ENCODE peak calls at places on chromosomes 6 and 20, in ten cellular contexts. One of them, this sample, is unnamed.

GRCh38 chr6:105890521-105891244 is 195.5 kb upstream of the PRDM1 start:
- DNase-seq in colonic mucosa: no peak
- DNase-seq in fibroblast of pulmonary artery: no peak
- DNase-seq in GM13977: no peak
- DNase-seq in choroid plexus epithelial cell: no peak
- DNase-seq in lower lobe of right lung: no peak
- DNase-seq in OCI-LY7: no peak
- DNase-seq in thyroid gland: no peak
- DNase-seq in HFF-Myc: no peak
- DNase-seq in neural crest cell: no peak
- DNase-seq in this sample: no peak

GRCh38 chr6:163355471-163355991 is 59.0 kb upstream of the QKI start:
- DNase-seq in colonic mucosa: peak
- DNase-seq in fibroblast of pulmonary artery: peak
- DNase-seq in GM13977: no peak
- DNase-seq in choroid plexus epithelial cell: peak
- DNase-seq in lower lobe of right lung: peak
- DNase-seq in OCI-LY7: no peak
- DNase-seq in thyroid gland: no peak
- DNase-seq in HFF-Myc: peak
- DNase-seq in neural crest cell: no peak
- DNase-seq in this sample: no peak

GRCh38 chr6:6661684-6662083 is 73.2 kb downstream of the LY86 start:
- DNase-seq in colonic mucosa: peak
- DNase-seq in fibroblast of pulmonary artery: peak
- DNase-seq in GM13977: no peak
- DNase-seq in choroid plexus epithelial cell: peak
- DNase-seq in lower lobe of right lung: no peak
- DNase-seq in OCI-LY7: no peak
- DNase-seq in thyroid gland: peak
- DNase-seq in HFF-Myc: no peak
- DNase-seq in neural crest cell: no peak
- DNase-seq in this sample: no peak

GRCh38 chr6:134176283-134176975 is 124.0 kb upstream of the SLC2A12 start:
- DNase-seq in colonic mucosa: peak
- DNase-seq in fibroblast of pulmonary artery: peak
- DNase-seq in GM13977: no peak
- DNase-seq in choroid plexus epithelial cell: peak
- DNase-seq in lower lobe of right lung: peak
- DNase-seq in OCI-LY7: no peak
- DNase-seq in thyroid gland: peak
- DNase-seq in HFF-Myc: no peak
- DNase-seq in neural crest cell: peak
- DNase-seq in this sample: no peak

GRCh38 chr20:35917077-35917476 is 37.2 kb downstream of the SCAND1 start:
- DNase-seq in colonic mucosa: no peak
- DNase-seq in fibroblast of pulmonary artery: no peak
- DNase-seq in GM13977: no peak
- DNase-seq in choroid plexus epithelial cell: no peak
- DNase-seq in lower lobe of right lung: no peak
- DNase-seq in OCI-LY7: no peak
- DNase-seq in thyroid gland: no peak
- DNase-seq in HFF-Myc: no peak
- DNase-seq in neural crest cell: no peak
- DNase-seq in this sample: no peak

GRCh38 chr6:16471222-16471784 is 232.9 kb downstream of the GMPR start:
- DNase-seq in colonic mucosa: no peak
- DNase-seq in fibroblast of pulmonary artery: no peak
- DNase-seq in GM13977: no peak
- DNase-seq in choroid plexus epithelial cell: peak
- DNase-seq in lower lobe of right lung: no peak
- DNase-seq in OCI-LY7: no peak
- DNase-seq in thyroid gland: no peak
- DNase-seq in HFF-Myc: no peak
- DNase-seq in neural crest cell: no peak
- DNase-seq in this sample: no peak

GRCh38 chr6:130288065-130288464 is 65.3 kb upstream of the SAMD3 start:
- DNase-seq in colonic mucosa: no peak
- DNase-seq in fibroblast of pulmonary artery: no peak
- DNase-seq in GM13977: no peak
- DNase-seq in choroid plexus epithelial cell: no peak
- DNase-seq in lower lobe of right lung: no peak
- DNase-seq in OCI-LY7: no peak
- DNase-seq in thyroid gland: no peak
- DNase-seq in HFF-Myc: no peak
- DNase-seq in neural crest cell: no peak
- DNase-seq in this sample: peak

GRCh38 chr6:7201732-7202541 is 94.2 kb downstream of the RREB1 start:
- DNase-seq in colonic mucosa: peak
- DNase-seq in fibroblast of pulmonary artery: no peak
- DNase-seq in GM13977: peak
- DNase-seq in choroid plexus epithelial cell: no peak
- DNase-seq in lower lobe of right lung: peak
- DNase-seq in OCI-LY7: peak
- DNase-seq in thyroid gland: peak
- DNase-seq in HFF-Myc: no peak
- DNase-seq in neural crest cell: no peak
- DNase-seq in this sample: no peak

GRCh38 chr20:40966103-40966502 is 62.5 kb upstream of the TOP1 start:
- DNase-seq in colonic mucosa: no peak
- DNase-seq in fibroblast of pulmonary artery: no peak
- DNase-seq in GM13977: peak
- DNase-seq in choroid plexus epithelial cell: no peak
- DNase-seq in lower lobe of right lung: no peak
- DNase-seq in OCI-LY7: peak
- DNase-seq in thyroid gland: no peak
- DNase-seq in HFF-Myc: no peak
- DNase-seq in neural crest cell: no peak
- DNase-seq in this sample: no peak

GRCh38 chr20:40965671-40966070 is 63.0 kb upstream of the TOP1 start:
- DNase-seq in colonic mucosa: no peak
- DNase-seq in fibroblast of pulmonary artery: no peak
- DNase-seq in GM13977: no peak
- DNase-seq in choroid plexus epithelial cell: no peak
- DNase-seq in lower lobe of right lung: no peak
- DNase-seq in OCI-LY7: no peak
- DNase-seq in thyroid gland: no peak
- DNase-seq in HFF-Myc: no peak
- DNase-seq in neural crest cell: no peak
- DNase-seq in this sample: no peak

GRCh38 chr20:40966516-40967185 is 62.0 kb upstream of the TOP1 start:
- DNase-seq in colonic mucosa: peak
- DNase-seq in fibroblast of pulmonary artery: no peak
- DNase-seq in GM13977: peak
- DNase-seq in choroid plexus epithelial cell: no peak
- DNase-seq in lower lobe of right lung: no peak
- DNase-seq in OCI-LY7: no peak
- DNase-seq in thyroid gland: no peak
- DNase-seq in HFF-Myc: no peak
- DNase-seq in neural crest cell: no peak
- DNase-seq in this sample: no peak

DNA sequence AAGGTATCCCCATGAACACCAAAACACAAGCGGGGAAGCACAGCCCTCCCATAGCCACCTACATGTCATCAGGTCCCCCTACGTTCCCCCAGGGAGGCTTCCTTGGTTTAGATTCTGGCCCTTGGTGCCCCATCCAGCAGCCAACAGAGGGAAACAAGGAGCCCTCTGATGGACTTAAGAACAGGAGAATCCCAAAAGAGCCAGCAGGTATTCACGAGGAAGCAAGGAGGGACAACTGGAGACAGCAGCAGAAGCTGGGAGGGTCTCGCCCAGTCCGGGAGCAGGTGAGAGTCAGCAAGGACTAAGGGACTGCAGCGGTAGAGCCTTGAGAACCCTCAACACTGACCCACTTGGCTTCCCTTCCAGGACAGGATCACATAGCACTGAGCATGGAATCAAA is 58.4 kb upstream of the TOP1 start:
- DNase-seq in colonic mucosa: peak
- DNase-seq in fibroblast of pulmonary artery: no peak
- DNase-seq in GM13977: no peak
- DNase-seq in choroid plexus epithelial cell: peak
- DNase-seq in lower lobe of right lung: no peak
- DNase-seq in OCI-LY7: no peak
- DNase-seq in thyroid gland: no peak
- DNase-seq in HFF-Myc: no peak
- DNase-seq in neural crest cell: no peak
- DNase-seq in this sample: no peak
- TF ChIP-seq CTCF in colonic mucosa: no peak
- TF ChIP-seq CTCF in fibroblast of pulmonary artery: peak
- TF ChIP-seq CTCF in GM13977: no peak
- TF ChIP-seq CTCF in choroid plexus epithelial cell: peak
- TF ChIP-seq CTCF in lower lobe of right lung: no peak
- TF ChIP-seq CTCF in OCI-LY7: no peak
- TF ChIP-seq CTCF in thyroid gland: no peak
- TF ChIP-seq CTCF in HFF-Myc: peak
- TF ChIP-seq CTCF in neural crest cell: no peak
- TF ChIP-seq CTCF in this sample: no peak

GRCh38 chr6:69868961-69869360 is 2.6 kb downstream of the COL19A1 start:
- DNase-seq in colonic mucosa: no peak
- DNase-seq in fibroblast of pulmonary artery: no peak
- DNase-seq in GM13977: no peak
- DNase-seq in choroid plexus epithelial cell: no peak
- DNase-seq in lower lobe of right lung: no peak
- DNase-seq in OCI-LY7: no peak
- DNase-seq in thyroid gland: no peak
- DNase-seq in HFF-Myc: no peak
- DNase-seq in neural crest cell: no peak
- DNase-seq in this sample: no peak

GRCh38 chr6:69868252-69868804 is 2.0 kb downstream of the COL19A1 start:
- DNase-seq in colonic mucosa: no peak
- DNase-seq in fibroblast of pulmonary artery: no peak
- DNase-seq in GM13977: no peak
- DNase-seq in choroid plexus epithelial cell: no peak
- DNase-seq in lower lobe of right lung: no peak
- DNase-seq in OCI-LY7: no peak
- DNase-seq in thyroid gland: no peak
- DNase-seq in HFF-Myc: no peak
- DNase-seq in neural crest cell: no peak
- DNase-seq in this sample: no peak

GRCh38 chr6:69865126-69865525 is 1.2 kb upstream of the COL19A1 start:
- DNase-seq in colonic mucosa: no peak
- DNase-seq in fibroblast of pulmonary artery: peak
- DNase-seq in GM13977: no peak
- DNase-seq in choroid plexus epithelial cell: peak
- DNase-seq in lower lobe of right lung: no peak
- DNase-seq in OCI-LY7: no peak
- DNase-seq in thyroid gland: no peak
- DNase-seq in HFF-Myc: peak
- DNase-seq in neural crest cell: no peak
- DNase-seq in this sample: peak

GRCh38 chr6:69866351-69867074 is at the start of gene COL19A1:
- DNase-seq in colonic mucosa: peak
- DNase-seq in fibroblast of pulmonary artery: no peak
- DNase-seq in GM13977: peak
- DNase-seq in choroid plexus epithelial cell: peak
- DNase-seq in lower lobe of right lung: peak
- DNase-seq in OCI-LY7: peak
- DNase-seq in thyroid gland: peak
- DNase-seq in HFF-Myc: no peak
- DNase-seq in neural crest cell: peak
- DNase-seq in this sample: no peak

GRCh38 chr6:69867075-69867911 is 937 bp downstream of the COL19A1 start:
- DNase-seq in colonic mucosa: peak
- DNase-seq in fibroblast of pulmonary artery: peak
- DNase-seq in GM13977: peak
- DNase-seq in choroid plexus epithelial cell: peak
- DNase-seq in lower lobe of right lung: peak
- DNase-seq in OCI-LY7: peak
- DNase-seq in thyroid gland: peak
- DNase-seq in HFF-Myc: no peak
- DNase-seq in neural crest cell: peak
- DNase-seq in this sample: no peak
- TF ChIP-seq CTCF in colonic mucosa: no peak
- TF ChIP-seq CTCF in fibroblast of pulmonary artery: no peak
- TF ChIP-seq CTCF in GM13977: peak
- TF ChIP-seq CTCF in choroid plexus epithelial cell: no peak
- TF ChIP-seq CTCF in lower lobe of right lung: no peak
- TF ChIP-seq CTCF in OCI-LY7: peak
- TF ChIP-seq CTCF in thyroid gland: peak
- TF ChIP-seq CTCF in HFF-Myc: no peak
- TF ChIP-seq CTCF in neural crest cell: peak
- TF ChIP-seq CTCF in this sample: no peak

GRCh38 chr6:64280569-64280968 is 645.0 kb downstream of the PHF3 start:
- DNase-seq in colonic mucosa: peak
- DNase-seq in fibroblast of pulmonary artery: peak
- DNase-seq in GM13977: peak
- DNase-seq in choroid plexus epithelial cell: peak
- DNase-seq in lower lobe of right lung: no peak
- DNase-seq in OCI-LY7: no peak
- DNase-seq in thyroid gland: no peak
- DNase-seq in HFF-Myc: no peak
- DNase-seq in neural crest cell: peak
- DNase-seq in this sample: no peak
- TF ChIP-seq CTCF in colonic mucosa: no peak
- TF ChIP-seq CTCF in fibroblast of pulmonary artery: peak
- TF ChIP-seq CTCF in GM13977: peak
- TF ChIP-seq CTCF in choroid plexus epithelial cell: peak
- TF ChIP-seq CTCF in lower lobe of right lung: peak
- TF ChIP-seq CTCF in OCI-LY7: peak
- TF ChIP-seq CTCF in thyroid gland: no peak
- TF ChIP-seq CTCF in HFF-Myc: no peak
- TF ChIP-seq CTCF in neural crest cell: peak
- TF ChIP-seq CTCF in this sample: peak

GRCh38 chr20:1298888-1299511 is 29.9 kb downstream of the SDCBP2 start:
- DNase-seq in colonic mucosa: no peak
- DNase-seq in fibroblast of pulmonary artery: no peak
- DNase-seq in GM13977: no peak
- DNase-seq in choroid plexus epithelial cell: no peak
- DNase-seq in lower lobe of right lung: no peak
- DNase-seq in OCI-LY7: no peak
- DNase-seq in thyroid gland: no peak
- DNase-seq in HFF-Myc: no peak
- DNase-seq in neural crest cell: no peak
- DNase-seq in this sample: no peak

GRCh38 chr20:1301031-1301529 is 27.9 kb downstream of the SDCBP2 start:
- DNase-seq in colonic mucosa: no peak
- DNase-seq in fibroblast of pulmonary artery: peak
- DNase-seq in GM13977: no peak
- DNase-seq in choroid plexus epithelial cell: peak
- DNase-seq in lower lobe of right lung: no peak
- DNase-seq in OCI-LY7: no peak
- DNase-seq in thyroid gland: no peak
- DNase-seq in HFF-Myc: no peak
- DNase-seq in neural crest cell: no peak
- DNase-seq in this sample: no peak

GRCh38 chr20:1300083-1300840 is 28.7 kb downstream of the SDCBP2 start:
- DNase-seq in colonic mucosa: no peak
- DNase-seq in fibroblast of pulmonary artery: no peak
- DNase-seq in GM13977: no peak
- DNase-seq in choroid plexus epithelial cell: no peak
- DNase-seq in lower lobe of right lung: no peak
- DNase-seq in OCI-LY7: no peak
- DNase-seq in thyroid gland: no peak
- DNase-seq in HFF-Myc: no peak
- DNase-seq in neural crest cell: no peak
- DNase-seq in this sample: no peak

GRCh38 chr20:1298166-1298565 is 30.8 kb downstream of the SDCBP2 start:
- DNase-seq in colonic mucosa: no peak
- DNase-seq in fibroblast of pulmonary artery: no peak
- DNase-seq in GM13977: no peak
- DNase-seq in choroid plexus epithelial cell: no peak
- DNase-seq in lower lobe of right lung: no peak
- DNase-seq in OCI-LY7: no peak
- DNase-seq in thyroid gland: no peak
- DNase-seq in HFF-Myc: no peak
- DNase-seq in neural crest cell: no peak
- DNase-seq in this sample: no peak

GRCh38 chr20:1299522-1299921 is 29.4 kb downstream of the SDCBP2 start:
- DNase-seq in colonic mucosa: peak
- DNase-seq in fibroblast of pulmonary artery: no peak
- DNase-seq in GM13977: peak
- DNase-seq in choroid plexus epithelial cell: no peak
- DNase-seq in lower lobe of right lung: no peak
- DNase-seq in OCI-LY7: no peak
- DNase-seq in thyroid gland: peak
- DNase-seq in HFF-Myc: no peak
- DNase-seq in neural crest cell: no peak
- DNase-seq in this sample: no peak
- TF ChIP-seq CTCF in colonic mucosa: peak
- TF ChIP-seq CTCF in fibroblast of pulmonary artery: peak
- TF ChIP-seq CTCF in GM13977: peak
- TF ChIP-seq CTCF in choroid plexus epithelial cell: peak
- TF ChIP-seq CTCF in lower lobe of right lung: peak
- TF ChIP-seq CTCF in OCI-LY7: no peak
- TF ChIP-seq CTCF in thyroid gland: no peak
- TF ChIP-seq CTCF in HFF-Myc: peak
- TF ChIP-seq CTCF in neural crest cell: peak
- TF ChIP-seq CTCF in this sample: no peak